ENCODE peak calls at places on chromosomes 2 and 18, in nine cellular contexts. I, X, T, V, C, O, R, M and U are unnamed samples.

GRCh38 chr2:13597176-13597575 is 880.4 kb downstream of the TRIB2 start:
- DNase-seq in I (no peak), X (no peak), T (no peak), V (no peak), C (no peak), O (no peak), R (no peak), M (no peak), U (peak)

GRCh38 chr2:47344890-47345583 is 57.9 kb upstream of the MSH2 start:
- DNase-seq in I (peak), X (no peak), T (peak), V (peak), C (no peak), O (no peak), R (peak), M (peak), U (peak)

GRCh38 chr2:33395660-33396249 is 80.7 kb upstream of the RASGRP3 start:
- DNase-seq in I (peak), X (peak), T (peak), V (peak), C (peak), O (peak), R (peak), M (no peak), U (peak)

GRCh38 chr2:230130668-230131364 is 62.1 kb upstream of the SLC16A14 start:
- DNase-seq in I (no peak), X (no peak), T (peak), V (peak), C (peak), O (no peak), R (peak), M (peak), U (no peak)

GRCh38 chr2:219777388-219777787 is 150.0 kb downstream of the SLC4A3 start:
- DNase-seq in I (no peak), X (no peak), T (no peak), V (no peak), C (no peak), O (no peak), R (no peak), M (no peak), U (no peak)

GRCh38 chr2:44951714-44952113 is 10.2 kb downstream of the SIX3 start:
- DNase-seq in I (peak), X (no peak), T (no peak), V (peak), C (no peak), O (peak), R (no peak), M (no peak), U (no peak)

GRCh38 chr18:56386856-56387255 is 251.5 kb downstream of the TXNL1 start:
- DNase-seq in I (no peak), X (no peak), T (no peak), V (no peak), C (no peak), O (no peak), R (no peak), M (no peak), U (no peak)

GRCh38 chr2:213234641-213235040 is 49.6 kb upstream of the SPAG16 start:
- DNase-seq in I (peak), X (no peak), T (no peak), V (peak), C (peak), O (no peak), R (no peak), M (no peak), U (no peak)

GRCh38 chr2:174859563-174860169 is 95.4 kb upstream of the CHRNA1 start:
- DNase-seq in I (no peak), X (no peak), T (no peak), V (no peak), C (no peak), O (no peak), R (no peak), M (no peak), U (no peak)

GRCh38 chr18:54881229-54881753 is 53.0 kb downstream of the RAB27B start:
- DNase-seq in I (no peak), X (no peak), T (no peak), V (no peak), C (no peak), O (no peak), R (no peak), M (no peak), U (no peak)

GRCh38 chr2:30226144-30227032 is 4.9 kb upstream of the LBH start:
- DNase-seq in I (no peak), X (no peak), T (peak), V (no peak), C (peak), O (no peak), R (peak), M (no peak), U (no peak)

GRCh38 chr2:200615247-200615646 is 29.4 kb downstream of the AOX1 start:
- DNase-seq in I (no peak), X (no peak), T (peak), V (no peak), C (peak), O (peak), R (peak), M (no peak), U (peak)

GRCh38 chr2:112488201-112488600 is 6.2 kb downstream of the TTL start:
- DNase-seq in I (no peak), X (no peak), T (no peak), V (no peak), C (no peak), O (no peak), R (no peak), M (no peak), U (no peak)

GRCh38 chr2:146734042-146734715 is 1110.7 kb upstream of the ACVR2A start:
- DNase-seq in I (peak), X (peak), T (peak), V (peak), C (peak), O (peak), R (peak), M (no peak), U (peak)

GRCh38 chr18:3472681-3473544 is 22.9 kb downstream of the TGIF1 start:
- DNase-seq in I (no peak), X (no peak), T (no peak), V (no peak), C (no peak), O (no peak), R (no peak), M (no peak), U (no peak)

GRCh38 chr2:240974771-240975572 is 23.4 kb upstream of the SNED1 start:
- DNase-seq in I (no peak), X (no peak), T (peak), V (no peak), C (no peak), O (no peak), R (no peak), M (no peak), U (no peak)

GRCh38 chr2:128293870-128294455 is 24.7 kb downstream of the HS6ST1 start:
- DNase-seq in I (no peak), X (no peak), T (no peak), V (no peak), C (no peak), O (no peak), R (no peak), M (no peak), U (no peak)

GRCh38 chr2:16270441-16270840 is 330.1 kb downstream of the MYCN start:
- DNase-seq in I (no peak), X (no peak), T (no peak), V (no peak), C (no peak), O (no peak), R (no peak), M (no peak), U (no peak)

GRCh38 chr2:24885221-24886113 is 34.6 kb downstream of the ADCY3 start:
- DNase-seq in I (no peak), X (no peak), T (no peak), V (no peak), C (no peak), O (peak), R (no peak), M (no peak), U (no peak)

GRCh38 chr2:24888177-24888576 is 31.9 kb downstream of the ADCY3 start:
- DNase-seq in I (no peak), X (no peak), T (no peak), V (no peak), C (no peak), O (no peak), R (no peak), M (no peak), U (no peak)

GRCh38 chr2:24887325-24887874 is 32.6 kb downstream of the ADCY3 start:
- DNase-seq in I (no peak), X (no peak), T (no peak), V (no peak), C (no peak), O (no peak), R (no peak), M (no peak), U (no peak)

GRCh38 chr2:24886640-24887324 is 33.3 kb downstream of the ADCY3 start:
- DNase-seq in I (no peak), X (no peak), T (no peak), V (no peak), C (no peak), O (peak), R (peak), M (no peak), U (no peak)

DNA sequence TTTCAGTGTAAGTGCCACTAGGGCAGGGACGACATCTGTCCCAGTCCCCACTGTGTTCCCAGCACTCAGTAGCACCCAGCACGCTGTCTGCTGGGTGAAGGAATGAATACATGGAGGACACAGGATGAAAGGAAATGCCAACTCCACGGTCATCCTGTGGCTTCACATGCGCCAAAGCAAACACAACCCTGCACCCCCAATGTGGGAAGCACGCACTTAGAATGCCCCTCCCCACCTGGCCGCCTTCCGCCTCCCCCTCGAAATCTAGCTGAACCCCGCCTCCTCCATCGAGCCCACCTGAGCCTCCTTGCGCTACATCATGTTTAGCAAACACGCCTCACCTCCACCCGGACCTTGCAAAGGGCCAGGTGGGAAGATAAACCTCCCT is 33.9 kb downstream of the ADCY3 start:
- DNase-seq in I (no peak), X (no peak), T (no peak), V (no peak), C (no peak), O (no peak), R (no peak), M (no peak), U (no peak)
- H3K4me3 ChIP-seq in I (no peak), X (no peak), T (no peak), V (no peak), C (no peak), O (no peak), R (no peak), M (no peak), U (no peak)

GRCh38 chr2:64605991-64606494 is 47.7 kb downstream of the SERTAD2 start:
- DNase-seq in I (no peak), X (no peak), T (no peak), V (no peak), C (no peak), O (no peak), R (no peak), M (no peak), U (no peak)

GRCh38 chr2:64609229-64609994 is 44.3 kb downstream of the SERTAD2 start:
- DNase-seq in I (peak), X (peak), T (peak), V (peak), C (peak), O (peak), R (peak), M (peak), U (no peak)

GRCh38 chr2:64608867-64609228 is 44.9 kb downstream of the SERTAD2 start:
- DNase-seq in I (no peak), X (no peak), T (no peak), V (no peak), C (no peak), O (peak), R (no peak), M (no peak), U (no peak)

GRCh38 chr2:64606495-64607363 is 47.0 kb downstream of the SERTAD2 start:
- DNase-seq in I (peak), X (peak), T (peak), V (peak), C (peak), O (peak), R (peak), M (peak), U (peak)

GRCh38 chr2:64607381-64607780 is 46.3 kb downstream of the SERTAD2 start:
- DNase-seq in I (no peak), X (no peak), T (no peak), V (no peak), C (no peak), O (no peak), R (no peak), M (no peak), U (no peak)
- H3K4me3 ChIP-seq in I (no peak), X (no peak), T (no peak), V (no peak), C (no peak), O (no peak), R (no peak), M (peak), U (no peak)

GRCh38 chr18:44286049-44286448 is 394.6 kb upstream of the SETBP1 start:
- DNase-seq in I (no peak), X (no peak), T (no peak), V (no peak), C (no peak), O (no peak), R (no peak), M (no peak), U (no peak)
- H3K4me3 ChIP-seq in I (no peak), X (no peak), T (no peak), V (no peak), C (no peak), O (no peak), R (no peak), M (no peak), U (no peak)

DNA sequence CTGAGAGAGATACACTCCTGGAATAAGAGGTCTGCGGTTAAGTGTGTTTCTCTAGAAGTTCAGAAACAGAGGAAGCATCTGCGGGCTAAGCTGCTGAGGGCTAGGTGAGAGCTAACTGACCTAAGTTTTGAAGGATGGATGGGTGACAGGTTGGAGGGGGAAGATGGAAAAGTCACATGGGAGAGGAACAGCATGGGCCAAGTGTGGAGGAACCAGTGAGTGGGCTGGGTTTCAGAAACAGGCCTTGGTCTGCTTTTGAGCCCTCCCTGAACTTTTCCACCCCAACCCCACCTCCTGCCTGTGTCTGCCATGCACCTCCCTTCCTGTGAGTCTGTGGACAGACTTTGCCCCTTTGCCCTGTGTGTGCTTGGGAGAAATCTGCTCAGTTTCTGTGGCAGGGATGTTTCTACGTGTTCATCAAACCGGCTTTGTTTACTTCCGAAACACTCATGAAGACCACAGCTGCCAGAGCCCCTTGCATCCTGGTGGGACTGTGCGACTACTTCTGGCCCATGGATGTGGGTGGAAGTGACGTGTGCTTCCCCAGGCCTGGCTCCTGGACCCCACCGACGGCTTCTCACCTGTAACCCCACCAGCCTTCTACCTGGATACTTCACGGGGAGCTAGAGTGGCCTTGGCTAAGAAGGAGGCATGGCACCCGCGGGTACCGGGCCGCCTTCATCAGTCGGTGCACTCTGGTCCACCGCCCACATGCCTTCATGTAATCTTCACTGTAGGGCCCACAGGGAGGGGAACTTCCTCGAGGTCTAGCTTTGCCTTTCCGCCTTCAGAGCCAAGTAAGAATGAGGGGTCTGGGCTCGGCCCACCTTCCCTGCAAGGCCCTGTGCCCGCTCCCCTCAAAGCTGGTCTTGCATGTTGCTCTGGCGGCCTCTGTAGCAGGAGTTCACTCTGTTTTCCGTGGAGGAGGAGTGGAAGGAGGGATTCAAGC is 1.4 kb upstream of the HPCAL1 start:
- DNase-seq in I (no peak), X (no peak), T (no peak), V (no peak), C (no peak), O (no peak), R (no peak), M (no peak), U (no peak)
- H3K4me3 ChIP-seq in I (no peak), X (peak), T (no peak), V (no peak), C (no peak), O (peak), R (no peak), M (no peak), U (no peak)

GRCh38 chr2:98713332-98714015 is 17.5 kb downstream of the MGAT4A start:
- DNase-seq in I (no peak), X (no peak), T (no peak), V (no peak), C (no peak), O (no peak), R (no peak), M (no peak), U (no peak)

GRCh38 chr2:98715812-98716451 is 15.0 kb downstream of the MGAT4A start:
- DNase-seq in I (no peak), X (no peak), T (no peak), V (no peak), C (no peak), O (no peak), R (no peak), M (no peak), U (no peak)

GRCh38 chr2:98720286-98720685 is 10.6 kb downstream of the MGAT4A start:
- DNase-seq in I (no peak), X (no peak), T (no peak), V (no peak), C (no peak), O (no peak), R (no peak), M (no peak), U (no peak)

GRCh38 chr2:98716786-98717185 is 14.1 kb downstream of the MGAT4A start:
- DNase-seq in I (no peak), X (no peak), T (no peak), V (no peak), C (no peak), O (no peak), R (no peak), M (no peak), U (no peak)

GRCh38 chr2:98717625-98718024 is 13.3 kb downstream of the MGAT4A start:
- DNase-seq in I (no peak), X (no peak), T (no peak), V (no peak), C (no peak), O (no peak), R (no peak), M (no peak), U (no peak)
- H3K4me3 ChIP-seq in I (no peak), X (no peak), T (no peak), V (no peak), C (no peak), O (no peak), R (no peak), M (no peak), U (no peak)